ENCODE peak calls at places on chromosomes 6 and 20, in seven cellular contexts. P, A, G, Z, Q, F and W are unnamed samples. For H3K4me1, the result is how much of the 10 kb centered on the place peaks cover.

GRCh38 chr6:4972438-4972837 is 31.4 kb downstream of the RPP40 start:
- DNase-seq in A (no peak), Z (no peak), Q (no peak), F (no peak), P (no peak), G (no peak), W (no peak)

GRCh38 chr6:30782425-30783014 is 38.2 kb upstream of the IER3 start:
- DNase-seq in F (no peak), Q (peak), A (no peak), G (peak), P (no peak), Z (no peak), W (no peak)

GRCh38 chr20:840858-841567 is 7.5 kb downstream of the FAM110A start:
- DNase-seq in F (no peak), Q (no peak), P (peak), A (peak), G (no peak), Z (peak), W (peak)

GRCh38 chr20:32490942-32491763 is 94.0 kb downstream of the NOL4L start:
- DNase-seq in Q (no peak), G (no peak), Z (no peak), F (no peak), P (no peak), A (no peak), W (no peak)

GRCh38 chr6:47631248-47632196 is 66.9 kb upstream of the ADGRF4 start:
- DNase-seq in P (no peak), Q (peak), Z (no peak), G (peak), A (peak), F (no peak), W (no peak)

GRCh38 chr20:62030834-62031434 is 34.7 kb downstream of the TAF4 start:
- DNase-seq in A (no peak), Q (no peak), Z (no peak), P (peak), F (no peak), G (no peak), W (peak)

GRCh38 chr6:39137235-39137634 is 22.2 kb upstream of the SAYSD1 start:
- DNase-seq in G (peak), P (no peak), Z (peak), F (no peak), A (peak), Q (no peak), W (no peak)

GRCh38 chr6:14861491-14861943 is 384.4 kb upstream of the JARID2 start:
- DNase-seq in A (no peak), G (no peak), Q (no peak), Z (no peak), F (no peak), P (no peak), W (no peak)

GRCh38 chr6:49326337-49326736 is 136.7 kb downstream of the MMUT start:
- DNase-seq in F (no peak), Z (no peak), Q (no peak), A (no peak), P (no peak), G (peak), W (no peak)

GRCh38 chr6:167825759-167826229 is 917 bp upstream of the AFDN start:
- DNase-seq in P (peak), A (peak), F (peak), G (no peak), Z (peak), Q (peak), W (peak)

GRCh38 chr6:145895802-145896201 is 68.4 kb downstream of the SHPRH start:
- DNase-seq in Z (no peak), Q (no peak), P (no peak), A (no peak), F (no peak), G (peak), W (no peak)

GRCh38 chr6:109893606-109894005 is 84.5 kb upstream of the GPR6 start:
- DNase-seq in Z (no peak), G (no peak), P (no peak), A (no peak), F (no peak), Q (no peak), W (no peak)

GRCh38 chr20:58897493-58897892 is 45.0 kb downstream of the GNAS start:
- DNase-seq in Q (no peak), F (no peak), G (no peak), Z (no peak), A (no peak), P (no peak), W (no peak)

GRCh38 chr6:129342243-129342642 is 367.7 kb downstream of the ARHGAP18 start:
- DNase-seq in Q (no peak), F (no peak), P (no peak), A (no peak), G (peak), Z (no peak), W (no peak)

GRCh38 chr20:1469925-1470571 is 3.4 kb upstream of the NSFL1C start:
- DNase-seq in F (peak), P (peak), Q (peak), A (peak), Z (peak), G (peak), W (peak)

GRCh38 chr6:5781966-5782556 is 224.7 kb downstream of the NRN1 start:
- DNase-seq in Z (no peak), P (no peak), G (no peak), F (no peak), A (no peak), Q (no peak), W (no peak)

GRCh38 chr6:170291271-170292110 is 613 bp upstream of the DLL1 start:
- DNase-seq in Q (no peak), Z (peak), G (no peak), F (no peak), A (no peak), P (peak), W (peak)

GRCh38 chr20:1171461-1172093 is 13.2 kb downstream of the TMEM74B start:
- DNase-seq in A (no peak), Q (no peak), F (no peak), Z (no peak), G (peak), P (no peak), W (no peak)

GRCh38 chr20:58199058-58199457 is 29.4 kb downstream of the ANKRD60 start:
- DNase-seq in Z (no peak), A (no peak), Q (no peak), G (no peak), F (no peak), P (no peak), W (no peak)

GRCh38 chr6:123546537-123546936 is 90.2 kb downstream of the TRDN start:
- DNase-seq in F (no peak), A (no peak), Q (no peak), P (no peak), Z (no peak), G (no peak), W (no peak)

GRCh38 chr20:48763183-48764030 is 64.4 kb downstream of the PREX1 start:
- DNase-seq in Q (no peak), F (no peak), A (no peak), Z (no peak), G (no peak), P (peak), W (no peak)

GRCh38 chr6:149095842-149096241 is 221.7 kb upstream of the TAB2 start:
- DNase-seq in P (no peak), Z (no peak), F (no peak), G (no peak), Q (no peak), A (no peak), W (no peak)

GRCh38 chr6:26646074-26646473 is 13.5 kb downstream of the ZNF322 start:
- DNase-seq in G (no peak), A (no peak), P (no peak), Q (no peak), F (no peak), Z (no peak), W (no peak)

GRCh38 chr20:44247676-44248419 is 740 bp downstream of the GDAP1L1 start:
- DNase-seq in P (peak), F (no peak), Q (no peak), A (no peak), G (peak), Z (no peak), W (no peak)

GRCh38 chr6:40586800-40587201 is 363 bp downstream of the LRFN2 start:
- DNase-seq in F (no peak), Z (peak), A (peak), P (peak), G (no peak), Q (no peak), W (no peak)

GRCh38 chr6:134173936-134174789 is 121.7 kb upstream of the SLC2A12 start:
- DNase-seq in P (no peak), Q (peak), Z (peak), G (peak), A (peak), F (peak), W (peak)

GRCh38 chr20:856361-856775 is 22.9 kb downstream of the FAM110A start:
- DNase-seq in A (peak), F (no peak), Q (peak), G (peak), Z (no peak), P (peak), W (no peak)

GRCh38 chr6:84508981-84509380 is 255.4 kb downstream of the TBX18 start:
- DNase-seq in G (no peak), Z (no peak), Q (no peak), A (no peak), P (no peak), F (no peak), W (no peak)

GRCh38 chr20:36836591-36837329 is 39.2 kb upstream of the TLDC2 start:
- DNase-seq in Q (peak), P (no peak), A (peak), Z (peak), F (no peak), G (peak), W (peak)

GRCh38 chr6:1463751-1464397 is 74.5 kb downstream of the FOXF2 start:
- DNase-seq in Z (no peak), A (no peak), G (no peak), F (no peak), Q (no peak), P (peak), W (no peak)

GRCh38 chr20:62555642-62556420 is 80.0 kb upstream of the GATA5 start:
- DNase-seq in F (no peak), P (peak), Q (no peak), G (no peak), A (no peak), Z (no peak), W (peak)

GRCh38 chr6:56541736-56542366 is 100.8 kb downstream of the DST start:
- DNase-seq in G (no peak), A (no peak), Q (no peak), Z (no peak), F (no peak), P (no peak), W (no peak)

GRCh38 chr6:134640229-134640628 is 309.7 kb downstream of the ALDH8A1 start:
- DNase-seq in Z (no peak), G (no peak), Q (no peak), F (no peak), A (no peak), P (no peak), W (no peak)

GRCh38 chr6:144286503-144287393 is 1.6 kb downstream of the UTRN start:
- DNase-seq in Q (no peak), A (peak), P (peak), F (peak), Z (peak), G (peak), W (peak)

GRCh38 chr6:18263561-18264337 is 581 bp downstream of the DEK start:
- DNase-seq in G (no peak), F (peak), A (peak), Q (no peak), P (peak), Z (peak), W (peak)

GRCh38 chr6:38341501-38341900 is 298.2 kb downstream of the BTBD9 start:
- DNase-seq in F (no peak), Q (no peak), G (no peak), A (no peak), P (no peak), Z (no peak), W (no peak)

GRCh38 chr20:1624811-1625690 is 5.2 kb upstream of the SIRPB1 start:
- DNase-seq in Z (no peak), F (no peak), Q (no peak), A (no peak), P (no peak), G (peak), W (no peak)

GRCh38 chr20:57417051-57417689 is 26.0 kb downstream of the RBM38 start:
- DNase-seq in F (no peak), P (no peak), G (no peak), Q (no peak), A (no peak), Z (no peak), W (no peak)

DNA sequence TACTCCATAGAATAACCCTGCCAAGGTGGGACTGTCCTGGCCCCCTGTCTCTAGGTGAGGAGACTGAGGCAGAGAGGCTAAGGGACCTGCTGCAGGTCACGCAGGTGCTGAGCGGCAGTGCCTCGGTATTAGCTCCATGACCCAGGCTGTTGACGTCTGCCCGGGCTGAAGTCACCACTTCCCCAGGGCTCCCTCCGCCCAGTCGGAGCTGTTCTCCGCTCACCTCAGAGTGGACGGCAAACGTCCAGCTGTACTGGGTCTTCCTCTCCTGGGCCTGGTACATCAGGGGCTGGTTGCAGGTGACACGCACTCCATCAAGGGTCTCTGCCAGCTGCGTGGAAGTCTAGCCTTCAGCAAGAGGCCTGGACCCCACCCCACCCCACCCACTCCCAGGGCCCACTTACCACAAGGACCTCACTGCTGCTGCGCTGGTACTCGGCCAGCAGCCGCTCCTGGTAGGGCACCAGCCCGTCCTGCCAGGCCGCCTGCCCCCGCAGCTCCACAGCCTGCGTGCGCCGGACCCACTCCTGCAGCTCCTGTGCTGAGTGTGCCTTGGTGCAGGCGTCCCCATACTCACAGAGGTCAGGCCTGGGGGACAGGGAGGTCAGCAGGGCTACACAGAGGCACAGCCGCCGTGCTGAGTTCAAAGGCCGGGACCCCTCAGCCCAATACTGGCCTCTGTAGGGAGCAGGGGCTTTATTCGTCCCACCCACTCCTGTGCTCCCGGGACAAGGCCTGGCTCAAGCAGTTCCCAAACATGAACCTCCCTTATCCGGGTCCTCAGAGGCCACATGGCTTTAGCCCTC is 3.6 kb downstream of the HELZ2 start:
- DNase-seq in G (no peak), Q (no peak), A (no peak), Z (no peak), P (peak), F (no peak), W (no peak)
- TF ChIP-seq POLR2A in G (no peak), Q (no peak), A (no peak), Z (no peak), P (no peak), F (no peak), W (no peak)

GRCh38 chr20:33864324-33864963 is 53.3 kb downstream of the CHMP4B start:
- DNase-seq in G (no peak), Z (no peak), P (no peak), F (no peak), Q (no peak), A (no peak), W (no peak)
- TF ChIP-seq CTCF in G (no peak), Z (no peak), P (no peak), F (no peak), Q (no peak), A (no peak), W (no peak)

GRCh38 chr6:155676346-155676745 is 220.7 kb upstream of the NOX3 start:
- DNase-seq in Z (no peak), G (no peak), P (no peak), Q (no peak), A (no peak), F (no peak), W (no peak)

DNA sequence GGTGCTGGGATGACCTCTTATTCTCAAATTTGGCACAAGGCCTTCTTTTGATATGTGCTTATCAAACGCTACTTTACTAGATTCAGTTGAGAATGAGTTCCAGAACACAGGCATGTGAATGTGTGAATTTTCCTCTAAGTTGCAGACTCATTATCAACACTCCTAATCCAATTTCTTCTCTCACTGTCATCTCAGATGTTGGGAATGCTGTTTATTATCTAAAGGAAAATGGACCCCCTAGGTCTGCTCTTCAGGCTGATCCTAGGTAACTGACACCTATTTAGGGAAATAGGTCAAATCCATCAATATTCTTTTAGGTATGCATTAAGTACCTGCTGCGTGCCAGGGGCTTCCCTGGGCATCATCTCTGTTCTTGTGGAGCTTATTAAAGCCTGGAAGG is 215.0 kb upstream of the NOX3 start:
- DNase-seq in P (no peak), A (no peak), Z (no peak), Q (no peak), G (no peak), F (no peak), W (no peak)
- H3K4me1 ChIP-seq in P (under half), A (under half), Z (under half), Q (under half), G (under half), F (under half), W (under half)

GRCh38 chr6:293185-294174 is 1.2 kb downstream of the DUSP22 start:
- DNase-seq in Z (no peak), G (no peak), F (no peak), A (peak), Q (no peak), P (no peak), W (no peak)

GRCh38 chr6:294656-295565 is 2.6 kb downstream of the DUSP22 start:
- DNase-seq in G (no peak), F (no peak), Q (no peak), P (no peak), Z (no peak), A (no peak), W (no peak)

GRCh38 chr6:291148-291696 is 1.1 kb upstream of the DUSP22 start:
- DNase-seq in P (no peak), F (no peak), Z (no peak), G (no peak), A (peak), Q (no peak), W (no peak)

GRCh38 chr6:291697-292505 is at the start of gene DUSP22:
- DNase-seq in Q (peak), G (peak), P (peak), F (peak), Z (peak), A (peak), W (peak)

GRCh38 chr6:292506-293184 is 358 bp downstream of the DUSP22 start:
- DNase-seq in Z (peak), F (peak), Q (no peak), G (peak), A (peak), P (peak), W (peak)
- TF ChIP-seq POLR2A in Z (no peak), F (no peak), Q (no peak), G (no peak), A (peak), P (peak), W (no peak)

GRCh38 chr6:72218125-72218524 is 331.8 kb downstream of the RIMS1 start:
- DNase-seq in Z (peak), F (no peak), Q (peak), G (peak), A (peak), P (no peak), W (peak)
- TF ChIP-seq CTCF in Z (no peak), F (no peak), Q (peak), G (peak), A (peak), P (no peak), W (peak)